ENCODE peak calls at places on chromosomes 1 and 21, in four cellular contexts. One of them, this sample, is unnamed.

GRCh38 chr1:23384312-23385058 is 14.8 kb upstream of the ZNF436 start:
- DNase-seq in GM04504: no peak
- DNase-seq in RWPE1: peak
- DNase-seq in endodermal cell: peak
- DNase-seq in this sample: no peak

GRCh38 chr1:64006276-64007051 is 197.0 kb upstream of the UBE2U start:
- DNase-seq in GM04504: peak
- DNase-seq in RWPE1: peak
- DNase-seq in endodermal cell: peak
- DNase-seq in this sample: no peak

GRCh38 chr1:175158133-175158532 is 34.4 kb downstream of the KIAA0040 start:
- DNase-seq in GM04504: no peak
- DNase-seq in RWPE1: peak
- DNase-seq in endodermal cell: no peak
- DNase-seq in this sample: no peak

GRCh38 chr21:29302340-29302991 is 3.7 kb downstream of the BACH1 start:
- DNase-seq in GM04504: no peak
- DNase-seq in RWPE1: no peak
- DNase-seq in endodermal cell: no peak
- DNase-seq in this sample: no peak

GRCh38 chr1:228141871-228142615 is 2.0 kb downstream of the GUK1 start:
- DNase-seq in GM04504: no peak
- DNase-seq in RWPE1: no peak
- DNase-seq in endodermal cell: peak
- DNase-seq in this sample: no peak

GRCh38 chr1:107914144-107914543 is 50.8 kb downstream of the VAV3 start:
- DNase-seq in GM04504: no peak
- DNase-seq in RWPE1: no peak
- DNase-seq in endodermal cell: no peak
- DNase-seq in this sample: no peak

GRCh38 chr1:203425668-203425999 is 50.0 kb upstream of the PRELP start:
- DNase-seq in GM04504: no peak
- DNase-seq in RWPE1: peak
- DNase-seq in endodermal cell: no peak
- DNase-seq in this sample: no peak

GRCh38 chr1:204077979-204078696 is 5.2 kb downstream of the SOX13 start:
- DNase-seq in GM04504: no peak
- DNase-seq in RWPE1: peak
- DNase-seq in endodermal cell: peak
- DNase-seq in this sample: no peak

GRCh38 chr21:38811257-38811656 is 5.5 kb downstream of the ETS2 start:
- DNase-seq in GM04504: peak
- DNase-seq in RWPE1: peak
- DNase-seq in endodermal cell: no peak
- DNase-seq in this sample: peak

GRCh38 chr1:62725981-62726588 is 37.9 kb upstream of the DOCK7 start:
- DNase-seq in GM04504: no peak
- DNase-seq in RWPE1: no peak
- DNase-seq in endodermal cell: no peak
- DNase-seq in this sample: no peak

GRCh38 chr1:193569696-193570269 is 383.4 kb upstream of the B3GALT2 start:
- DNase-seq in GM04504: no peak
- DNase-seq in RWPE1: no peak
- DNase-seq in endodermal cell: no peak
- DNase-seq in this sample: peak

GRCh38 chr1:15849775-15850449 is 2.4 kb downstream of the SPEN start:
- DNase-seq in GM04504: no peak
- DNase-seq in RWPE1: no peak
- DNase-seq in endodermal cell: peak
- DNase-seq in this sample: no peak

GRCh38 chr21:44304846-44305245 is 5.0 kb downstream of the PFKL start:
- DNase-seq in GM04504: no peak
- DNase-seq in RWPE1: peak
- DNase-seq in endodermal cell: peak
- DNase-seq in this sample: no peak

GRCh38 chr1:229296541-229296941 is 25.6 kb downstream of the RAB4A start:
- DNase-seq in GM04504: peak
- DNase-seq in RWPE1: peak
- DNase-seq in endodermal cell: no peak
- DNase-seq in this sample: no peak

GRCh38 chr1:47459263-47459788 is 21.5 kb downstream of the FOXD2 start:
- DNase-seq in GM04504: no peak
- DNase-seq in RWPE1: no peak
- DNase-seq in endodermal cell: no peak
- DNase-seq in this sample: no peak

GRCh38 chr1:206935491-206936067 is 10.7 kb downstream of the PIGR start:
- DNase-seq in GM04504: no peak
- DNase-seq in RWPE1: no peak
- DNase-seq in endodermal cell: peak
- DNase-seq in this sample: no peak

GRCh38 chr1:210499956-210500355 is 171.3 kb downstream of the HHAT start:
- DNase-seq in GM04504: no peak
- DNase-seq in RWPE1: no peak
- DNase-seq in endodermal cell: no peak
- DNase-seq in this sample: no peak

GRCh38 chr1:45047032-45047431 is 35.0 kb downstream of the UROD start:
- DNase-seq in GM04504: no peak
- DNase-seq in RWPE1: no peak
- DNase-seq in endodermal cell: no peak
- DNase-seq in this sample: no peak

GRCh38 chr1:16119504-16119903 is 36.4 kb downstream of the EPHA2 start:
- DNase-seq in GM04504: no peak
- DNase-seq in RWPE1: no peak
- DNase-seq in endodermal cell: no peak
- DNase-seq in this sample: no peak

GRCh38 chr1:169321539-169321938 is 46.1 kb downstream of the NME7 start:
- DNase-seq in GM04504: no peak
- DNase-seq in RWPE1: peak
- DNase-seq in endodermal cell: no peak
- DNase-seq in this sample: no peak

GRCh38 chr1:91617242-91617837 is 116.7 kb downstream of the CDC7 start:
- DNase-seq in GM04504: no peak
- DNase-seq in RWPE1: no peak
- DNase-seq in endodermal cell: peak
- DNase-seq in this sample: no peak

GRCh38 chr1:6859415-6860343 is 74.4 kb downstream of the CAMTA1 start:
- DNase-seq in GM04504: peak
- DNase-seq in RWPE1: peak
- DNase-seq in endodermal cell: no peak
- DNase-seq in this sample: peak

GRCh38 chr1:95006681-95007080 is 66.1 kb downstream of the ALG14 start:
- DNase-seq in GM04504: no peak
- DNase-seq in RWPE1: no peak
- DNase-seq in endodermal cell: no peak
- DNase-seq in this sample: no peak

GRCh38 chr1:113233441-113233840 is 156.9 kb upstream of the MAGI3 start:
- DNase-seq in GM04504: no peak
- DNase-seq in RWPE1: no peak
- DNase-seq in endodermal cell: no peak
- DNase-seq in this sample: no peak

GRCh38 chr1:52904590-52905375 is 16.8 kb downstream of the ECHDC2 start:
- DNase-seq in GM04504: no peak
- DNase-seq in RWPE1: peak
- DNase-seq in endodermal cell: peak
- DNase-seq in this sample: no peak

GRCh38 chr21:42513985-42514882 is 582 bp downstream of the SLC37A1 start:
- DNase-seq in GM04504: no peak
- DNase-seq in RWPE1: peak
- DNase-seq in endodermal cell: peak
- DNase-seq in this sample: no peak

GRCh38 chr1:34650090-34650489 is 104.8 kb upstream of the GJB5 start:
- DNase-seq in GM04504: no peak
- DNase-seq in RWPE1: no peak
- DNase-seq in endodermal cell: no peak
- DNase-seq in this sample: no peak

GRCh38 chr1:86926886-86927285 is 12.5 kb downstream of the HS2ST1 start:
- DNase-seq in GM04504: no peak
- DNase-seq in RWPE1: no peak
- DNase-seq in endodermal cell: no peak
- DNase-seq in this sample: no peak

GRCh38 chr1:67803380-67804279 is 29.6 kb downstream of the GNG12 start:
- DNase-seq in GM04504: no peak
- DNase-seq in RWPE1: no peak
- DNase-seq in endodermal cell: no peak
- DNase-seq in this sample: no peak

GRCh38 chr1:41936107-41936506 is 17.4 kb upstream of the HIVEP3 start:
- DNase-seq in GM04504: no peak
- DNase-seq in RWPE1: peak
- DNase-seq in endodermal cell: no peak
- DNase-seq in this sample: no peak

GRCh38 chr1:7632126-7632525 is 139.0 kb upstream of the VAMP3 start:
- DNase-seq in GM04504: no peak
- DNase-seq in RWPE1: no peak
- DNase-seq in endodermal cell: no peak
- DNase-seq in this sample: no peak

GRCh38 chr1:96416111-96416595 is 305.4 kb upstream of the PTBP2 start:
- DNase-seq in GM04504: peak
- DNase-seq in RWPE1: peak
- DNase-seq in endodermal cell: no peak
- DNase-seq in this sample: peak

GRCh38 chr1:180415985-180416633 is 86.3 kb downstream of the ACBD6 start:
- DNase-seq in GM04504: peak
- DNase-seq in RWPE1: peak
- DNase-seq in endodermal cell: no peak
- DNase-seq in this sample: no peak

GRCh38 chr1:210455840-210456603 is 127.3 kb downstream of the HHAT start:
- DNase-seq in GM04504: no peak
- DNase-seq in RWPE1: no peak
- DNase-seq in endodermal cell: no peak
- DNase-seq in this sample: no peak

GRCh38 chr1:19764848-19765247 is 34.9 kb downstream of the TMCO4 start:
- DNase-seq in GM04504: no peak
- DNase-seq in RWPE1: no peak
- DNase-seq in endodermal cell: no peak
- DNase-seq in this sample: no peak

GRCh38 chr1:156140879-156141707 is 12.3 kb upstream of the SEMA4A start:
- DNase-seq in GM04504: no peak
- DNase-seq in RWPE1: no peak
- DNase-seq in endodermal cell: peak
- DNase-seq in this sample: no peak

GRCh38 chr21:43694437-43695079 is 24.4 kb upstream of the PDXK start:
- DNase-seq in GM04504: no peak
- DNase-seq in RWPE1: no peak
- DNase-seq in endodermal cell: no peak
- DNase-seq in this sample: no peak

GRCh38 chr1:28781305-28781704 is 30.7 kb upstream of the OPRD1 start:
- DNase-seq in GM04504: no peak
- DNase-seq in RWPE1: no peak
- DNase-seq in endodermal cell: no peak
- DNase-seq in this sample: no peak

This sample was measured in T1000.